ENCODE peak calls at places on chromosomes 5 and 9, in nine cellular contexts. W is pulmonary artery endothelial cell; O is bronchial epithelial cell; F is GM03348; U is activated naive CD8-positive, alpha-beta T cell treated with anti-CD3 and anti-CD28 coated beads, Interleukin-2, amount 50 U/mL, for 24 hours; V is nucleus accumbens; X is NCI-H446; B is A549; D is lower leg skin. J is an unnamed sample.

GRCh38 chr5:105752801-105753200 is 1917.9 kb downstream of the EFNA5 start:
- DNase-seq in V (no peak), W (no peak), O (no peak), U (no peak), B (no peak), X (no peak), D (no peak), F (no peak), J (no peak)

GRCh38 chr9:98851730-98852462 is 44.4 kb downstream of the GALNT12 start:
- DNase-seq in D (no peak), U (peak; percentile 44), V (no peak), W (no peak), F (no peak), B (no peak), X (no peak), O (peak; percentile 65), J (peak; percentile 33)

GRCh38 chr5:73280821-73281746 is 108.1 kb downstream of the TMEM174 start:
- DNase-seq in U (no peak), B (peak; percentile 43), W (peak; percentile 96), V (no peak), X (peak; percentile 92), O (peak; percentile 90), F (no peak), D (peak; percentile 56), J (peak; percentile 85)

GRCh38 chr9:123349691-123350480 is 6.1 kb upstream of the CRB2 start:
- DNase-seq in U (peak; percentile 74), W (no peak), B (peak; percentile 52), F (peak; percentile 91), V (no peak), O (peak; percentile 38), X (no peak), D (peak; percentile 54), J (peak; percentile 34)

GRCh38 chr9:29798599-29798998 is 2225.3 kb upstream of the C9orf72 start:
- DNase-seq in B (no peak), V (no peak), F (no peak), U (no peak), D (no peak), X (no peak), W (no peak), O (peak; percentile 52), J (peak; percentile 35)

GRCh38 chr9:69326261-69326660 is 1.2 kb downstream of the ENTREP1 start:
- DNase-seq in D (no peak), O (no peak), W (no peak), V (no peak), X (no peak), B (no peak), U (no peak), F (no peak), J (no peak)

GRCh38 chr5:116557669-116558271 is 16.9 kb downstream of the SEMA6A start:
- DNase-seq in V (no peak), O (peak; percentile 52), B (peak; percentile 33), W (no peak), F (peak; percentile 24), D (no peak), U (no peak), X (no peak), J (peak; percentile 9)

GRCh38 chr5:32092938-32093812 is 80.9 kb downstream of the GOLPH3 start:
- DNase-seq in V (peak; percentile 41), F (peak; percentile 84), U (peak; percentile 68), X (peak; percentile 80), O (peak; percentile 66), B (peak; percentile 78), D (peak; percentile 61), W (peak; percentile 46), J (peak; percentile 66)

GRCh38 chr9:132548971-132549649 is 33.3 kb upstream of the BARHL1 start:
- DNase-seq in V (no peak), O (peak; percentile 12), B (no peak), D (no peak), U (no peak), F (no peak), X (no peak), W (peak; percentile 45), J (no peak)

GRCh38 chr9:71136696-71137095 is 15.3 kb upstream of the TRPM3 start:
- DNase-seq in W (no peak), X (no peak), V (no peak), O (no peak), B (no peak), U (no peak), F (no peak), D (no peak), J (no peak)

GRCh38 chr9:6924149-6924548 is 166.4 kb downstream of the KDM4C start:
- DNase-seq in W (no peak), X (no peak), U (no peak), B (no peak), D (no peak), V (no peak), O (no peak), F (no peak), J (no peak)

GRCh38 chr5:13660072-13660471 is 284.4 kb downstream of the DNAH5 start:
- DNase-seq in U (no peak), O (peak; percentile 70), X (no peak), W (no peak), F (no peak), D (no peak), V (no peak), B (peak; percentile 20), J (no peak)

GRCh38 chr5:40554048-40554447 is 125.7 kb upstream of the PTGER4 start:
- DNase-seq in O (no peak), V (no peak), U (no peak), D (no peak), F (no peak), W (no peak), B (no peak), X (no peak), J (no peak)

GRCh38 chr5:147855774-147856069 is 22.8 kb upstream of the SCGB3A2 start:
- DNase-seq in O (peak; percentile 19), B (no peak), X (no peak), W (no peak), U (no peak), D (no peak), V (no peak), F (no peak), J (peak; percentile 2)

GRCh38 chr5:134245101-134245604 is 19.3 kb upstream of the PPP2CA start:
- DNase-seq in F (peak; percentile 39), U (no peak), W (no peak), B (peak; percentile 85), D (no peak), X (peak; percentile 8), V (peak; percentile 10), O (peak; percentile 94), J (peak; percentile 82)

GRCh38 chr5:148454576-148454975 is 70.8 kb downstream of the FBXO38 start:
- DNase-seq in B (no peak), F (no peak), V (no peak), O (no peak), W (no peak), U (no peak), D (no peak), X (no peak), J (no peak)

GRCh38 chr5:88672644-88673493 is 210.1 kb downstream of the MEF2C start:
- DNase-seq in W (no peak), D (no peak), U (no peak), B (no peak), X (no peak), V (peak; percentile 83), O (no peak), F (no peak), J (no peak)

GRCh38 chr9:116998305-116998704 is 311.2 kb downstream of the TRIM32 start:
- DNase-seq in U (no peak), V (no peak), O (peak; percentile 37), F (no peak), D (no peak), W (no peak), B (no peak), X (no peak), J (peak; percentile 44)

GRCh38 chr5:109739741-109740140 is 50.0 kb downstream of the MAN2A1 start:
- DNase-seq in X (no peak), O (peak; percentile 65), U (no peak), W (no peak), D (no peak), V (no peak), F (peak; percentile 17), B (no peak), J (peak; percentile 51)

GRCh38 chr9:100626949-100627348 is 49.1 kb downstream of the CAVIN4 start:
- DNase-seq in F (no peak), X (no peak), B (no peak), V (no peak), W (no peak), D (no peak), O (no peak), U (no peak), J (no peak)

GRCh38 chr9:27292646-27293045 is 4.3 kb downstream of the EQTN start:
- DNase-seq in D (peak; percentile 63), V (no peak), O (no peak), B (no peak), W (no peak), F (peak; percentile 67), U (no peak), X (peak; percentile 12), J (no peak)

GRCh38 chr9:70924380-70924779 is 197.0 kb downstream of the TRPM3 start:
- DNase-seq in D (no peak), W (peak; percentile 27), U (no peak), O (no peak), X (peak; percentile 24), B (no peak), F (peak; percentile 51), V (no peak), J (peak; percentile 78)

GRCh38 chr5:172545291-172545761 is 91.0 kb upstream of the SH3PXD2B start:
- DNase-seq in V (no peak), D (no peak), W (no peak), X (no peak), B (no peak), O (no peak), F (no peak), U (no peak), J (no peak)

GRCh38 chr9:115234094-115234493 is 116.1 kb upstream of the TNC start:
- DNase-seq in F (peak; percentile 74), V (no peak), W (no peak), D (peak; percentile 41), U (no peak), B (peak; percentile 68), O (peak; percentile 98), X (no peak), J (peak; percentile 97)

GRCh38 chr9:111559000-111559610 is 34.1 kb downstream of the ZNF483 start:
- DNase-seq in B (peak; percentile 53), U (no peak), X (no peak), V (no peak), W (no peak), D (no peak), F (peak; percentile 16), O (peak; percentile 58), J (peak; percentile 67)

GRCh38 chr5:158135682-158136176 is 276.8 kb upstream of the CLINT1 start:
- DNase-seq in O (no peak), V (no peak), W (no peak), B (no peak), F (no peak), X (no peak), U (no peak), D (no peak), J (no peak)

GRCh38 chr9:127791085-127791484 is 5.3 kb downstream of the CDK9 start:
- DNase-seq in F (no peak), U (no peak), B (peak; percentile 31), O (no peak), W (no peak), D (no peak), X (no peak), V (no peak), J (no peak)

GRCh38 chr5:83724915-83725314 is 4.3 kb upstream of the HAPLN1 start:
- DNase-seq in O (no peak), U (no peak), W (no peak), B (no peak), V (no peak), D (no peak), X (no peak), F (peak; percentile 20), J (no peak)

GRCh38 chr9:18526686-18527085 is 52.7 kb downstream of the ADAMTSL1 start:
- DNase-seq in V (no peak), F (no peak), U (no peak), D (no peak), W (no peak), O (no peak), X (no peak), B (no peak), J (no peak)

GRCh38 chr5:10719965-10720364 is 41.1 kb downstream of the DAP start:
- DNase-seq in F (no peak), X (no peak), O (peak; percentile 91), U (no peak), B (peak; percentile 89), V (no peak), W (no peak), D (no peak), J (peak; percentile 91)

GRCh38 chr5:175897285-175897684 is 25.9 kb downstream of the CPLX2 start:
- DNase-seq in U (no peak), W (no peak), X (no peak), O (peak; percentile 17), B (no peak), D (no peak), V (no peak), F (no peak), J (no peak)